ENCODE peak calls at places on chromosomes 13 and 19, in ten cellular contexts. One of them, this sample, is unnamed.

GRCh38 chr13:79314652-79315051 is 91.4 kb downstream of the RBM26 start:
- DNase-seq in mucosa of descending colon: no peak
- DNase-seq in cardiac muscle cell: no peak
- DNase-seq in activated CD4-positive, alpha-beta T cell treated with anti-CD3 and anti-CD28 coated beads for 48 hours: no peak
- DNase-seq in stimulated activated CD8-positive, alpha-beta memory T cell treated with anti-CD3 and anti-CD28 coated beads, Interleukin-15, amount 100 ng/mL, for 4 hours: no peak
- DNase-seq in myocyte: no peak
- DNase-seq in activated gamma-delta T cell treated with anti-CD3 and anti-CD28 coated beads, Interleukin-2, amount 50 U/mL, for 16 hours: no peak
- DNase-seq in Right ventricle myocardium superior: no peak
- DNase-seq in HTR-8/SVneo: no peak
- DNase-seq in activated CD8-positive, alpha-beta T cell treated with anti-CD3 and anti-CD28 coated beads for 36 hours: no peak
- DNase-seq in this sample: no peak

GRCh38 chr19:48685583-48685982 is 10.2 kb upstream of the FUT2 start:
- DNase-seq in HTR-8/SVneo: no peak
- DNase-seq in stimulated activated CD8-positive, alpha-beta memory T cell treated with anti-CD3 and anti-CD28 coated beads, Interleukin-15, amount 100 ng/mL, for 4 hours: no peak
- DNase-seq in activated CD4-positive, alpha-beta T cell treated with anti-CD3 and anti-CD28 coated beads for 48 hours: no peak
- DNase-seq in activated CD8-positive, alpha-beta T cell treated with anti-CD3 and anti-CD28 coated beads for 36 hours: no peak
- DNase-seq in Right ventricle myocardium superior: no peak
- DNase-seq in cardiac muscle cell: no peak
- DNase-seq in mucosa of descending colon: no peak
- DNase-seq in myocyte: peak; percentile 62
- DNase-seq in activated gamma-delta T cell treated with anti-CD3 and anti-CD28 coated beads, Interleukin-2, amount 50 U/mL, for 16 hours: no peak
- DNase-seq in this sample: peak; percentile 29

GRCh38 chr13:39516140-39516539 is 86.9 kb downstream of the LHFPL6 start:
- DNase-seq in mucosa of descending colon: no peak
- DNase-seq in Right ventricle myocardium superior: no peak
- DNase-seq in cardiac muscle cell: no peak
- DNase-seq in stimulated activated CD8-positive, alpha-beta memory T cell treated with anti-CD3 and anti-CD28 coated beads, Interleukin-15, amount 100 ng/mL, for 4 hours: no peak
- DNase-seq in activated CD4-positive, alpha-beta T cell treated with anti-CD3 and anti-CD28 coated beads for 48 hours: no peak
- DNase-seq in HTR-8/SVneo: no peak
- DNase-seq in activated CD8-positive, alpha-beta T cell treated with anti-CD3 and anti-CD28 coated beads for 36 hours: no peak
- DNase-seq in activated gamma-delta T cell treated with anti-CD3 and anti-CD28 coated beads, Interleukin-2, amount 50 U/mL, for 16 hours: no peak
- DNase-seq in myocyte: peak; percentile 83
- DNase-seq in this sample: no peak

GRCh38 chr13:40692946-40693345 is 26.5 kb upstream of the FOXO1 start:
- DNase-seq in Right ventricle myocardium superior: no peak
- DNase-seq in activated CD8-positive, alpha-beta T cell treated with anti-CD3 and anti-CD28 coated beads for 36 hours: no peak
- DNase-seq in activated CD4-positive, alpha-beta T cell treated with anti-CD3 and anti-CD28 coated beads for 48 hours: no peak
- DNase-seq in activated gamma-delta T cell treated with anti-CD3 and anti-CD28 coated beads, Interleukin-2, amount 50 U/mL, for 16 hours: no peak
- DNase-seq in cardiac muscle cell: no peak
- DNase-seq in stimulated activated CD8-positive, alpha-beta memory T cell treated with anti-CD3 and anti-CD28 coated beads, Interleukin-15, amount 100 ng/mL, for 4 hours: no peak
- DNase-seq in HTR-8/SVneo: no peak
- DNase-seq in mucosa of descending colon: no peak
- DNase-seq in myocyte: peak; percentile 38
- DNase-seq in this sample: peak; percentile 23

GRCh38 chr13:80171096-80171495 is 169.8 kb downstream of the SPRY2 start:
- DNase-seq in activated gamma-delta T cell treated with anti-CD3 and anti-CD28 coated beads, Interleukin-2, amount 50 U/mL, for 16 hours: no peak
- DNase-seq in myocyte: no peak
- DNase-seq in HTR-8/SVneo: no peak
- DNase-seq in cardiac muscle cell: no peak
- DNase-seq in activated CD4-positive, alpha-beta T cell treated with anti-CD3 and anti-CD28 coated beads for 48 hours: no peak
- DNase-seq in Right ventricle myocardium superior: no peak
- DNase-seq in activated CD8-positive, alpha-beta T cell treated with anti-CD3 and anti-CD28 coated beads for 36 hours: no peak
- DNase-seq in stimulated activated CD8-positive, alpha-beta memory T cell treated with anti-CD3 and anti-CD28 coated beads, Interleukin-15, amount 100 ng/mL, for 4 hours: no peak
- DNase-seq in mucosa of descending colon: no peak
- DNase-seq in this sample: no peak

GRCh38 chr19:39406656-39407393 is at the start of gene ZFP36:
- DNase-seq in HTR-8/SVneo: no peak
- DNase-seq in activated gamma-delta T cell treated with anti-CD3 and anti-CD28 coated beads, Interleukin-2, amount 50 U/mL, for 16 hours: peak; percentile 81
- DNase-seq in Right ventricle myocardium superior: peak; percentile 94
- DNase-seq in activated CD4-positive, alpha-beta T cell treated with anti-CD3 and anti-CD28 coated beads for 48 hours: peak; percentile 90
- DNase-seq in myocyte: peak; percentile 84
- DNase-seq in cardiac muscle cell: peak; percentile 90
- DNase-seq in activated CD8-positive, alpha-beta T cell treated with anti-CD3 and anti-CD28 coated beads for 36 hours: peak; percentile 91
- DNase-seq in mucosa of descending colon: peak; percentile 96
- DNase-seq in stimulated activated CD8-positive, alpha-beta memory T cell treated with anti-CD3 and anti-CD28 coated beads, Interleukin-15, amount 100 ng/mL, for 4 hours: peak; percentile 77
- DNase-seq in this sample: peak; percentile 63

GRCh38 chr13:46341112-46341711 is 45.8 kb downstream of the RUBCNL start:
- DNase-seq in HTR-8/SVneo: no peak
- DNase-seq in stimulated activated CD8-positive, alpha-beta memory T cell treated with anti-CD3 and anti-CD28 coated beads, Interleukin-15, amount 100 ng/mL, for 4 hours: no peak
- DNase-seq in mucosa of descending colon: no peak
- DNase-seq in myocyte: peak; percentile 29
- DNase-seq in cardiac muscle cell: no peak
- DNase-seq in activated gamma-delta T cell treated with anti-CD3 and anti-CD28 coated beads, Interleukin-2, amount 50 U/mL, for 16 hours: no peak
- DNase-seq in activated CD4-positive, alpha-beta T cell treated with anti-CD3 and anti-CD28 coated beads for 48 hours: peak; percentile 60
- DNase-seq in Right ventricle myocardium superior: no peak
- DNase-seq in activated CD8-positive, alpha-beta T cell treated with anti-CD3 and anti-CD28 coated beads for 36 hours: peak; percentile 63
- DNase-seq in this sample: peak; percentile 27

GRCh38 chr19:48244289-48244688 is 11.4 kb downstream of the CARD8 start:
- DNase-seq in activated CD4-positive, alpha-beta T cell treated with anti-CD3 and anti-CD28 coated beads for 48 hours: peak; percentile 37
- DNase-seq in HTR-8/SVneo: no peak
- DNase-seq in cardiac muscle cell: no peak
- DNase-seq in Right ventricle myocardium superior: no peak
- DNase-seq in mucosa of descending colon: no peak
- DNase-seq in activated gamma-delta T cell treated with anti-CD3 and anti-CD28 coated beads, Interleukin-2, amount 50 U/mL, for 16 hours: peak; percentile 35
- DNase-seq in activated CD8-positive, alpha-beta T cell treated with anti-CD3 and anti-CD28 coated beads for 36 hours: peak; percentile 60
- DNase-seq in myocyte: no peak
- DNase-seq in stimulated activated CD8-positive, alpha-beta memory T cell treated with anti-CD3 and anti-CD28 coated beads, Interleukin-15, amount 100 ng/mL, for 4 hours: no peak
- DNase-seq in this sample: peak; percentile 58

GRCh38 chr19:7928741-7929701 is 3.1 kb upstream of the CTXN1 start:
- DNase-seq in HTR-8/SVneo: peak; percentile 71
- DNase-seq in activated CD8-positive, alpha-beta T cell treated with anti-CD3 and anti-CD28 coated beads for 36 hours: peak; percentile 85
- DNase-seq in activated gamma-delta T cell treated with anti-CD3 and anti-CD28 coated beads, Interleukin-2, amount 50 U/mL, for 16 hours: peak; percentile 67
- DNase-seq in Right ventricle myocardium superior: no peak
- DNase-seq in stimulated activated CD8-positive, alpha-beta memory T cell treated with anti-CD3 and anti-CD28 coated beads, Interleukin-15, amount 100 ng/mL, for 4 hours: no peak
- DNase-seq in activated CD4-positive, alpha-beta T cell treated with anti-CD3 and anti-CD28 coated beads for 48 hours: peak; percentile 80
- DNase-seq in myocyte: peak; percentile 56
- DNase-seq in mucosa of descending colon: peak; percentile 57
- DNase-seq in cardiac muscle cell: peak; percentile 49
- DNase-seq in this sample: peak; percentile 47

GRCh38 chr19:43362179-43362578 is 8.7 kb downstream of the CD177 start:
- DNase-seq in myocyte: no peak
- DNase-seq in activated CD4-positive, alpha-beta T cell treated with anti-CD3 and anti-CD28 coated beads for 48 hours: no peak
- DNase-seq in stimulated activated CD8-positive, alpha-beta memory T cell treated with anti-CD3 and anti-CD28 coated beads, Interleukin-15, amount 100 ng/mL, for 4 hours: no peak
- DNase-seq in Right ventricle myocardium superior: no peak
- DNase-seq in HTR-8/SVneo: peak; percentile 63
- DNase-seq in activated CD8-positive, alpha-beta T cell treated with anti-CD3 and anti-CD28 coated beads for 36 hours: no peak
- DNase-seq in mucosa of descending colon: no peak
- DNase-seq in activated gamma-delta T cell treated with anti-CD3 and anti-CD28 coated beads, Interleukin-2, amount 50 U/mL, for 16 hours: no peak
- DNase-seq in cardiac muscle cell: no peak
- DNase-seq in this sample: no peak

GRCh38 chr13:30689752-30690151 is 45.6 kb upstream of the ALOX5AP start:
- DNase-seq in activated CD8-positive, alpha-beta T cell treated with anti-CD3 and anti-CD28 coated beads for 36 hours: no peak
- DNase-seq in Right ventricle myocardium superior: no peak
- DNase-seq in activated gamma-delta T cell treated with anti-CD3 and anti-CD28 coated beads, Interleukin-2, amount 50 U/mL, for 16 hours: no peak
- DNase-seq in myocyte: no peak
- DNase-seq in mucosa of descending colon: no peak
- DNase-seq in activated CD4-positive, alpha-beta T cell treated with anti-CD3 and anti-CD28 coated beads for 48 hours: no peak
- DNase-seq in HTR-8/SVneo: no peak
- DNase-seq in stimulated activated CD8-positive, alpha-beta memory T cell treated with anti-CD3 and anti-CD28 coated beads, Interleukin-15, amount 100 ng/mL, for 4 hours: no peak
- DNase-seq in cardiac muscle cell: no peak
- DNase-seq in this sample: no peak

GRCh38 chr13:108961542-108962125 is 332.2 kb downstream of the MYO16 start:
- DNase-seq in Right ventricle myocardium superior: no peak
- DNase-seq in myocyte: peak; percentile 58
- DNase-seq in mucosa of descending colon: no peak
- DNase-seq in activated CD8-positive, alpha-beta T cell treated with anti-CD3 and anti-CD28 coated beads for 36 hours: peak; percentile 4
- DNase-seq in HTR-8/SVneo: peak; percentile 18
- DNase-seq in stimulated activated CD8-positive, alpha-beta memory T cell treated with anti-CD3 and anti-CD28 coated beads, Interleukin-15, amount 100 ng/mL, for 4 hours: no peak
- DNase-seq in activated gamma-delta T cell treated with anti-CD3 and anti-CD28 coated beads, Interleukin-2, amount 50 U/mL, for 16 hours: no peak
- DNase-seq in activated CD4-positive, alpha-beta T cell treated with anti-CD3 and anti-CD28 coated beads for 48 hours: no peak
- DNase-seq in cardiac muscle cell: peak; percentile 70
- DNase-seq in this sample: peak; percentile 61

GRCh38 chr13:70253834-70254233 is 145.6 kb upstream of the KLHL1 start:
- DNase-seq in HTR-8/SVneo: no peak
- DNase-seq in activated CD4-positive, alpha-beta T cell treated with anti-CD3 and anti-CD28 coated beads for 48 hours: no peak
- DNase-seq in cardiac muscle cell: peak; percentile 61
- DNase-seq in myocyte: no peak
- DNase-seq in stimulated activated CD8-positive, alpha-beta memory T cell treated with anti-CD3 and anti-CD28 coated beads, Interleukin-15, amount 100 ng/mL, for 4 hours: no peak
- DNase-seq in Right ventricle myocardium superior: no peak
- DNase-seq in mucosa of descending colon: no peak
- DNase-seq in activated CD8-positive, alpha-beta T cell treated with anti-CD3 and anti-CD28 coated beads for 36 hours: no peak
- DNase-seq in activated gamma-delta T cell treated with anti-CD3 and anti-CD28 coated beads, Interleukin-2, amount 50 U/mL, for 16 hours: no peak
- DNase-seq in this sample: peak; percentile 76

GRCh38 chr13:31072041-31072440 is 89.7 kb downstream of the HSPH1 start:
- DNase-seq in stimulated activated CD8-positive, alpha-beta memory T cell treated with anti-CD3 and anti-CD28 coated beads, Interleukin-15, amount 100 ng/mL, for 4 hours: no peak
- DNase-seq in activated gamma-delta T cell treated with anti-CD3 and anti-CD28 coated beads, Interleukin-2, amount 50 U/mL, for 16 hours: no peak
- DNase-seq in activated CD8-positive, alpha-beta T cell treated with anti-CD3 and anti-CD28 coated beads for 36 hours: no peak
- DNase-seq in myocyte: no peak
- DNase-seq in Right ventricle myocardium superior: no peak
- DNase-seq in activated CD4-positive, alpha-beta T cell treated with anti-CD3 and anti-CD28 coated beads for 48 hours: no peak
- DNase-seq in mucosa of descending colon: no peak
- DNase-seq in cardiac muscle cell: no peak
- DNase-seq in HTR-8/SVneo: no peak
- DNase-seq in this sample: no peak

GRCh38 chr19:19223636-19224035 is 11.9 kb downstream of the NCAN start:
- DNase-seq in HTR-8/SVneo: no peak
- DNase-seq in activated CD8-positive, alpha-beta T cell treated with anti-CD3 and anti-CD28 coated beads for 36 hours: no peak
- DNase-seq in cardiac muscle cell: no peak
- DNase-seq in stimulated activated CD8-positive, alpha-beta memory T cell treated with anti-CD3 and anti-CD28 coated beads, Interleukin-15, amount 100 ng/mL, for 4 hours: no peak
- DNase-seq in mucosa of descending colon: no peak
- DNase-seq in Right ventricle myocardium superior: no peak
- DNase-seq in myocyte: no peak
- DNase-seq in activated gamma-delta T cell treated with anti-CD3 and anti-CD28 coated beads, Interleukin-2, amount 50 U/mL, for 16 hours: no peak
- DNase-seq in activated CD4-positive, alpha-beta T cell treated with anti-CD3 and anti-CD28 coated beads for 48 hours: no peak
- DNase-seq in this sample: no peak

GRCh38 chr13:76609643-76610042 is 276.6 kb downstream of the KCTD12 start:
- DNase-seq in myocyte: peak; percentile 82
- DNase-seq in cardiac muscle cell: no peak
- DNase-seq in activated gamma-delta T cell treated with anti-CD3 and anti-CD28 coated beads, Interleukin-2, amount 50 U/mL, for 16 hours: no peak
- DNase-seq in activated CD4-positive, alpha-beta T cell treated with anti-CD3 and anti-CD28 coated beads for 48 hours: no peak
- DNase-seq in activated CD8-positive, alpha-beta T cell treated with anti-CD3 and anti-CD28 coated beads for 36 hours: no peak
- DNase-seq in stimulated activated CD8-positive, alpha-beta memory T cell treated with anti-CD3 and anti-CD28 coated beads, Interleukin-15, amount 100 ng/mL, for 4 hours: no peak
- DNase-seq in mucosa of descending colon: no peak
- DNase-seq in HTR-8/SVneo: no peak
- DNase-seq in Right ventricle myocardium superior: no peak
- DNase-seq in this sample: peak; percentile 3